ENCODE peak calls at places on chromosome 13, in eight cellular contexts. T is adrenal gland, V is bronchial epithelial cell, J is coronary artery, Y is spleen, L is Peyer's patch, I is RWPE2, R is fibroblast of the aortic adventitia. O is an unnamed sample.

GRCh38 chr13:113915786-113916329 is 52.0 kb upstream of the GAS6 start:
- DNase-seq in V (no peak), J (peak), I (no peak), T (no peak), Y (no peak), L (no peak), R (no peak), O (no peak)

GRCh38 chr13:49629196-49629938 is 1.1 kb downstream of the ARL11 start:
- DNase-seq in V (no peak), Y (no peak), I (no peak), T (no peak), R (no peak), J (no peak), L (peak), O (no peak)

GRCh38 chr13:114063545-114064515 is 68.6 kb downstream of the RASA3 start:
- DNase-seq in I (no peak), R (peak), J (peak), V (no peak), Y (peak), T (peak), L (peak), O (no peak)

GRCh38 chr13:110953416-110953815 is 38.5 kb upstream of the ANKRD10 start:
- DNase-seq in I (no peak), L (no peak), J (no peak), Y (no peak), R (no peak), T (no peak), V (no peak), O (no peak)

GRCh38 chr13:98739023-98739422 is 13.4 kb downstream of the SLC15A1 start:
- DNase-seq in J (no peak), T (no peak), I (no peak), R (no peak), L (no peak), Y (no peak), V (no peak), O (no peak)

GRCh38 chr13:30569901-30570576 is 47.7 kb upstream of the USPL1 start:
- DNase-seq in L (no peak), V (peak), R (peak), I (peak), Y (no peak), T (peak), J (no peak), O (no peak)

GRCh38 chr13:99796175-99796819 is 175.3 kb downstream of the ZIC5 start:
- DNase-seq in V (peak), T (peak), Y (no peak), J (no peak), I (no peak), R (peak), L (no peak), O (no peak)

GRCh38 chr13:77660841-77661250 is 36.6 kb upstream of the SLAIN1 start:
- DNase-seq in I (peak), T (no peak), V (no peak), R (no peak), L (no peak), Y (no peak), J (no peak), O (no peak)

GRCh38 chr13:37070145-37070695 is 10.7 kb upstream of the SUPT20H start:
- DNase-seq in R (no peak), I (no peak), Y (peak), J (no peak), L (no peak), T (no peak), V (no peak), O (no peak)

GRCh38 chr13:93227280-93227905 is 786 bp downstream of the GPC6 start:
- DNase-seq in R (peak), T (no peak), J (no peak), L (no peak), V (no peak), I (no peak), Y (no peak), O (no peak)

GRCh38 chr13:45209229-45209628 is 8.4 kb upstream of the KCTD4 start:
- DNase-seq in T (no peak), J (no peak), Y (no peak), I (no peak), V (peak), R (peak), L (no peak), O (no peak)

GRCh38 chr13:73228546-73228945 is 169.7 kb downstream of the KLF5 start:
- DNase-seq in J (no peak), T (no peak), Y (no peak), L (no peak), V (peak), R (peak), I (no peak), O (no peak)

GRCh38 chr13:104571161-104571889 is 1505.1 kb upstream of the SLC10A2 start:
- DNase-seq in L (peak), Y (peak), R (peak), V (peak), J (no peak), T (peak), I (no peak), O (no peak)

GRCh38 chr13:78736142-78736541 is 77.2 kb upstream of the OBI1 start:
- DNase-seq in I (no peak), J (no peak), V (peak), R (peak), L (no peak), Y (no peak), T (no peak), O (no peak)

GRCh38 chr13:43908156-43909126 is 28.7 kb downstream of the LACC1 start:
- DNase-seq in T (peak), R (peak), I (no peak), Y (no peak), L (no peak), J (no peak), V (peak), O (no peak)

GRCh38 chr13:108551674-108552073 is 77.7 kb upstream of the MYO16 start:
- DNase-seq in I (no peak), L (no peak), Y (no peak), V (peak), R (no peak), T (no peak), J (no peak), O (no peak)

GRCh38 chr13:25860862-25861261 is 191.0 kb downstream of the SHISA2 start:
- DNase-seq in L (no peak), V (peak), R (peak), J (no peak), T (no peak), I (no peak), Y (no peak), O (no peak)

GRCh38 chr13:97621631-97622030 is 187.7 kb downstream of the RAP2A start:
- DNase-seq in V (no peak), I (no peak), Y (no peak), T (no peak), J (no peak), R (no peak), L (no peak), O (no peak)

GRCh38 chr13:70747305-70747704 is 639.1 kb upstream of the KLHL1 start:
- DNase-seq in I (no peak), V (no peak), J (no peak), L (no peak), T (no peak), Y (no peak), R (no peak), O (no peak)

GRCh38 chr13:111160648-111161047 is 45.5 kb downstream of the ARHGEF7 start:
- DNase-seq in L (no peak), V (no peak), Y (no peak), J (no peak), I (no peak), T (no peak), R (no peak), O (no peak)

GRCh38 chr13:38763446-38764381 is 76.8 kb downstream of the FREM2 start:
- DNase-seq in V (peak), I (no peak), Y (no peak), J (no peak), L (no peak), T (peak), R (peak), O (no peak)

GRCh38 chr13:113939905-113940339 is 34.0 kb downstream of the C13orf46 start:
- DNase-seq in L (peak), J (no peak), Y (peak), I (no peak), T (no peak), V (no peak), R (no peak), O (no peak)

GRCh38 chr13:30429235-30429634 is 6.9 kb downstream of the UBE2L5 start:
- DNase-seq in V (no peak), Y (no peak), R (no peak), T (no peak), J (no peak), I (no peak), L (no peak), O (no peak)

GRCh38 chr13:60134376-60134775 is 29.4 kb downstream of the DIAPH3 start:
- DNase-seq in V (no peak), R (peak), T (no peak), L (no peak), J (no peak), I (no peak), Y (no peak), O (no peak)

GRCh38 chr13:33454844-33455256 is 169.3 kb upstream of the STARD13 start:
- DNase-seq in J (no peak), T (no peak), Y (no peak), V (no peak), L (no peak), R (peak), I (no peak), O (no peak)

O was measured in GM12878.